ENCODE peak calls at places on chromosomes 12 and 14, in nine cellular contexts. P, T, Q, L, A, G, S, Y and D are unnamed samples. For H3K27me3, the result is how much of the 10 kb centered on the place peaks cover.

GRCh38 chr12:128813392-128813791 is 10.4 kb downstream of the SLC15A4 start:
- DNase-seq in Y (no peak), T (no peak), Q (no peak), S (no peak), A (no peak), P (no peak), L (peak), G (no peak), D (no peak)

GRCh38 chr12:6236641-6236940 is 36.4 kb downstream of the CD9 start:
- DNase-seq in A (no peak), Y (no peak), Q (no peak), L (no peak), T (no peak), S (no peak), G (no peak), P (no peak), D (peak)

GRCh38 chr14:29584992-29585391 is 342.7 kb downstream of the PRKD1 start:
- DNase-seq in P (no peak), Q (peak), A (no peak), T (peak), L (peak), G (no peak), Y (peak), S (no peak), D (no peak)

GRCh38 chr12:66693901-66694513 is 15.1 kb upstream of the GRIP1 start:
- DNase-seq in G (peak), L (peak), T (no peak), A (peak), Y (no peak), S (peak), P (no peak), Q (peak), D (no peak)

GRCh38 chr14:97185186-97185585 is 388.0 kb downstream of the VRK1 start:
- DNase-seq in G (no peak), T (no peak), Q (no peak), L (no peak), P (no peak), Y (no peak), A (no peak), S (no peak), D (no peak)

GRCh38 chr14:72664651-72665050 is 229.2 kb downstream of the DPF3 start:
- DNase-seq in A (no peak), L (no peak), G (no peak), T (no peak), S (no peak), Q (no peak), P (no peak), Y (no peak), D (no peak)

GRCh38 chr12:6996040-6996441 is 22.2 kb downstream of the LPCAT3 start:
- DNase-seq in T (no peak), A (peak), Y (no peak), Q (peak), P (no peak), L (peak), G (peak), S (no peak), D (no peak)

GRCh38 chr12:81573228-81573627 is 185.9 kb downstream of the PPFIA2 start:
- DNase-seq in G (no peak), P (no peak), S (no peak), T (no peak), L (peak), Y (no peak), A (no peak), Q (peak), D (no peak)

GRCh38 chr12:91778091-91778819 is 367.4 kb downstream of the BTG1 start:
- DNase-seq in Q (peak), S (no peak), A (no peak), L (peak), P (no peak), Y (no peak), G (no peak), T (no peak), D (no peak)

GRCh38 chr14:59060841-59061240 is 127.6 kb upstream of the DAAM1 start:
- DNase-seq in A (peak), L (peak), Y (no peak), T (no peak), S (no peak), Q (no peak), P (no peak), G (no peak), D (no peak)

GRCh38 chr14:63454863-63455622 is 88.1 kb downstream of the PPP2R5E start:
- DNase-seq in Y (no peak), Q (peak), A (no peak), P (no peak), S (no peak), T (no peak), L (peak), G (no peak), D (no peak)

GRCh38 chr14:55979096-55979495 is 139.1 kb upstream of the PELI2 start:
- DNase-seq in Q (no peak), S (no peak), A (no peak), T (no peak), L (no peak), G (no peak), P (no peak), Y (no peak), D (no peak)

GRCh38 chr12:43696154-43696553 is 62.4 kb downstream of the PUS7L start:
- DNase-seq in L (no peak), P (no peak), A (no peak), S (no peak), T (no peak), Y (no peak), G (peak), Q (no peak), D (no peak)

GRCh38 chr12:49796606-49797451 is 31.4 kb downstream of the NCKAP5L start:
- DNase-seq in P (no peak), L (no peak), T (no peak), Y (no peak), Q (no peak), S (no peak), A (no peak), G (no peak), D (peak)

GRCh38 chr14:63551338-63551737 is 8.2 kb upstream of the PPP2R5E start:
- DNase-seq in A (no peak), L (no peak), T (no peak), Q (no peak), G (no peak), S (peak), Y (no peak), P (no peak), D (no peak)

GRCh38 chr12:127489055-127489454 is 777.9 kb upstream of the TMEM132C start:
- DNase-seq in Q (no peak), S (no peak), G (no peak), A (peak), Y (no peak), L (no peak), T (no peak), P (no peak), D (no peak)

GRCh38 chr12:13433768-13434167 is 237.2 kb downstream of the EMP1 start:
- DNase-seq in A (no peak), T (no peak), S (no peak), Q (no peak), P (no peak), G (no peak), L (no peak), Y (no peak), D (no peak)

GRCh38 chr14:102885686-102886447 is 36.6 kb upstream of the AMN start:
- DNase-seq in A (no peak), G (no peak), Y (no peak), S (no peak), T (no peak), L (no peak), P (no peak), Q (no peak), D (no peak)

GRCh38 chr12:122944588-122944987 is 21.7 kb downstream of the ABCB9 start:
- DNase-seq in S (peak), A (no peak), Q (peak), P (no peak), G (no peak), L (peak), Y (no peak), T (no peak), D (no peak)

GRCh38 chr12:116365114-116365513 is 87.6 kb upstream of the MED13L start:
- DNase-seq in L (no peak), G (no peak), Q (no peak), S (no peak), T (no peak), Y (no peak), P (no peak), A (no peak), D (no peak)

GRCh38 chr12:26026713-26027112 is 68.2 kb downstream of the RASSF8 start:
- DNase-seq in S (no peak), G (no peak), L (no peak), Y (no peak), Q (no peak), P (no peak), T (no peak), A (no peak), D (no peak)

GRCh38 chr14:68687746-68688145 is 105.1 kb downstream of the ZFP36L1 start:
- DNase-seq in Y (no peak), A (no peak), G (no peak), T (peak), Q (peak), L (peak), S (peak), P (no peak), D (no peak)

GRCh38 chr14:94823556-94824341 is 53.8 kb upstream of the GSC start:
- DNase-seq in T (no peak), L (peak), G (peak), Y (no peak), S (peak), Q (no peak), A (no peak), P (no peak), D (no peak)

GRCh38 chr14:97010491-97011160 is 213.4 kb downstream of the VRK1 start:
- DNase-seq in Y (no peak), P (no peak), A (peak), Q (no peak), T (no peak), L (no peak), S (no peak), G (no peak), D (no peak)

GRCh38 chr12:6952121-6952859 is 1.1 kb downstream of the PTPN6 start:
- DNase-seq in Q (no peak), Y (no peak), T (no peak), G (no peak), L (no peak), A (no peak), S (no peak), P (no peak), D (peak)

GRCh38 chr12:25976289-25976688 is 17.8 kb downstream of the RASSF8 start:
- DNase-seq in L (no peak), G (no peak), Y (no peak), A (no peak), S (no peak), T (no peak), Q (no peak), P (no peak), D (no peak)

GRCh38 chr14:76917158-76917596 is 91.0 kb downstream of the LRRC74A start:
- DNase-seq in L (peak), Y (peak), S (peak), A (peak), P (no peak), G (peak), T (peak), Q (peak), D (no peak)

GRCh38 chr14:44163946-44164345 is 343.1 kb downstream of the FSCB start:
- DNase-seq in T (no peak), P (no peak), G (no peak), S (no peak), Q (peak), A (no peak), Y (no peak), L (no peak), D (no peak)

GRCh38 chr12:124906606-124907261 is 7.7 kb downstream of the UBC start:
- DNase-seq in P (peak), Q (peak), T (peak), S (peak), L (peak), Y (peak), G (peak), A (peak), D (peak)

GRCh38 chr14:33551963-33552362 is 398.9 kb downstream of the EGLN3 start:
- DNase-seq in G (no peak), S (no peak), Q (no peak), L (no peak), Y (no peak), P (no peak), A (no peak), T (no peak), D (no peak)

GRCh38 chr14:50342211-50343080 is 30.3 kb downstream of the DMAC2L start:
- DNase-seq in S (peak), A (peak), P (peak), L (peak), T (peak), Y (peak), Q (peak), G (peak), D (no peak)

GRCh38 chr12:51070004-51070403 is 13.4 kb downstream of the CSRNP2 start:
- DNase-seq in S (peak), A (peak), T (no peak), Q (peak), P (no peak), L (no peak), Y (no peak), G (no peak), D (no peak)

GRCh38 chr12:92695056-92695455 is 7.7 kb upstream of the PLEKHG7 start:
- DNase-seq in Q (no peak), Y (no peak), G (no peak), P (no peak), L (no peak), S (no peak), A (no peak), T (no peak), D (no peak)

GRCh38 chr12:113852273-113852672 is 113.9 kb downstream of the RBM19 start:
- DNase-seq in P (no peak), Q (no peak), Y (no peak), A (no peak), G (no peak), S (no peak), T (no peak), L (no peak), D (no peak)

GRCh38 chr14:99550387-99550992 is 53.5 kb downstream of the CCDC85C start:
- DNase-seq in P (no peak), T (no peak), S (no peak), L (no peak), Y (no peak), G (no peak), Q (no peak), A (no peak), D (no peak)

DNA sequence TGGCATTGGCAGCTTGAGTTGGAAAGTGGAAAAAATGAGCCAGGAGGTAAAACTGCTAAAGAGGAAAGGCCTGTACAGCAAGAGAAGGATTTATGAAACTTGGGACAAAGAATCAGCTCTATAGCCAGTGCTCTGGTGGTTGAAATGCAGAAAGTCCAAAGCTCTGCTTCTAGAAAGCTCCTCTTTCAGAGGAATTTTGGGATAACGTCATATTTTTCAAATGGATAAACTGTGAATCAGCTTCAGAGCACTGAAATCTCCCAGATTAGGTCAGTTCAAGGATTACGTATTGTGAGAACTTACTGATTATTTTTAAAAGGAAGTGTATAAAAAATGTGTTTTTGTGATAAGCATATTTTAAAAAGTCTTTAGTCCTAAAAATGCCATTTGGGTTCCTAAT is 203.1 kb upstream of the CNOT2 start:
- DNase-seq in A (no peak), L (peak), G (no peak), P (no peak), Y (no peak), Q (peak), T (no peak), S (no peak), D (no peak)
- H3K27me3 ChIP-seq in A (under half), L (under half), G (under half), P (under half), Y (under half), Q (under half), T (under half), S (under half), D (under half)

GRCh38 chr12:132426349-132427176 is 63.4 kb upstream of the FBRSL1 start:
- DNase-seq in T (no peak), S (no peak), A (peak), P (no peak), Q (no peak), L (no peak), G (no peak), Y (no peak), D (no peak)

GRCh38 chr12:132422057-132423043 is 67.6 kb upstream of the FBRSL1 start:
- DNase-seq in A (peak), Q (peak), T (no peak), L (no peak), P (no peak), S (no peak), G (no peak), Y (no peak), D (no peak)

GRCh38 chr12:132424811-132425210 is 65.1 kb upstream of the FBRSL1 start:
- DNase-seq in A (no peak), S (no peak), T (no peak), P (no peak), Y (no peak), G (no peak), Q (no peak), L (no peak), D (no peak)

GRCh38 chr12:132423251-132424117 is 66.5 kb upstream of the FBRSL1 start:
- DNase-seq in L (no peak), T (no peak), A (no peak), P (no peak), Q (no peak), Y (no peak), S (no peak), G (peak), D (no peak)

GRCh38 chr12:132424118-132424438 is 65.9 kb upstream of the FBRSL1 start:
- DNase-seq in L (no peak), Y (no peak), Q (no peak), S (no peak), G (no peak), P (no peak), T (no peak), A (no peak), D (no peak)
- H3K27me3 ChIP-seq in L (under half), Y (under half), Q (under half), S (under half), G (under half), P (under half), T (under half), A (under half), D (under half)

GRCh38 chr14:104797112-104798044 is 1.8 kb upstream of the AKT1 start:
- DNase-seq in T (no peak), S (no peak), P (no peak), L (no peak), Q (no peak), Y (no peak), G (peak), A (peak), D (no peak)
- H3K27me3 ChIP-seq in T (under half), S (under half), P (under half), L (under half), Q (under half), Y (under half), G (under half), A (under half), D (under half)

GRCh38 chr12:132605892-132606291 is 4.5 kb downstream of the LRCOL1 start:
- DNase-seq in S (no peak), Y (no peak), G (no peak), A (no peak), P (no peak), T (no peak), Q (no peak), L (no peak), D (no peak)
- H3K27me3 ChIP-seq in S (under half), Y (under half), G (under half), A (under half), P (half or more), T (under half), Q (under half), L (half or more), D (under half)

GRCh38 chr12:64054156-64054555 is 167.9 kb downstream of the KICS2 start:
- DNase-seq in G (no peak), P (no peak), Y (no peak), T (no peak), Q (no peak), S (no peak), A (no peak), L (no peak), D (no peak)

GRCh38 chr12:64053117-64053516 is 169.0 kb downstream of the KICS2 start:
- DNase-seq in Y (no peak), P (no peak), T (no peak), L (no peak), A (no peak), G (no peak), Q (no peak), S (no peak), D (no peak)

GRCh38 chr12:64056741-64057140 is 165.4 kb downstream of the KICS2 start:
- DNase-seq in Q (no peak), L (no peak), S (no peak), G (no peak), Y (no peak), A (no peak), T (no peak), P (no peak), D (no peak)

DNA sequence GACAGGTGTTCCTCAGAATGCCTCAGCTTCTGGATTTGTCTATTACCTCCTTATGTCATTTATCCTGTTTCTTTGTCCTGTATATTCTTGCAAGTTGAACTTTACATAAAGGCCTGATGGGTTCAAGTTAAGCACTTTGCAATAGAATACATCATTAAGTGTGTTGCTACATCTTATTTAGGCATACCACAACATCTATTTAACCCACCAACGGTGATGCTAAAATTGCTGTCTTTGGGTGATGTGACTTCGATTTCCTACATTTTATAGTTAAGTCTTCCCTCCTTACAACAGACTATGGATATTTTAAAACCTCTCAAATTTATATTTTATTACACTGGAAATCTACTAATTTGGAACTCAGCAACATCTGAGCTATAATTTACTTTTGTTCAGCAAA is 171.0 kb downstream of the KICS2 start:
- DNase-seq in P (no peak), S (no peak), G (no peak), L (no peak), A (no peak), Y (no peak), T (no peak), Q (no peak), D (no peak)
- H3K27me3 ChIP-seq in P (under half), S (under half), G (under half), L (under half), A (under half), Y (under half), T (under half), Q (under half), D (under half)

GRCh38 chr12:132170637-132171292 is 26.5 kb downstream of the NOC4L start:
- DNase-seq in Q (no peak), A (no peak), G (no peak), T (no peak), Y (no peak), P (no peak), L (no peak), S (no peak), D (peak)
- H3K27me3 ChIP-seq in Q (under half), A (under half), G (under half), T (under half), Y (under half), P (under half), L (under half), S (under half), D (under half)

GRCh38 chr14:91264151-91265150 is 19.9 kb upstream of the GPR68 start:
- DNase-seq in S (no peak), L (no peak), Q (no peak), G (peak), Y (no peak), T (no peak), A (no peak), P (no peak), D (no peak)
- H3K27me3 ChIP-seq in S (under half), L (under half), Q (under half), G (under half), Y (under half), T (under half), A (under half), P (under half), D (under half)